ENCODE peak calls at places on chromosomes 13 and 19, in four cellular contexts. One of them, this sample, is unnamed.

GRCh38 chr13:73429691-73430090 is 370.9 kb downstream of the KLF5 start:
- DNase-seq in cerebellum: no peak
- DNase-seq in H54: no peak
- DNase-seq in iPS-NIHi11: no peak
- DNase-seq in this sample: no peak

GRCh38 chr19:1453525-1454371 is 3.8 kb downstream of the APC2 start:
- DNase-seq in cerebellum: no peak
- DNase-seq in H54: peak
- DNase-seq in iPS-NIHi11: no peak
- DNase-seq in this sample: no peak

GRCh38 chr13:24875566-24875965 is 111.6 kb downstream of the RNF17 start:
- DNase-seq in cerebellum: no peak
- DNase-seq in H54: no peak
- DNase-seq in iPS-NIHi11: no peak
- DNase-seq in this sample: no peak

GRCh38 chr19:48752511-48753365 is at the start of gene FUT1:
- DNase-seq in cerebellum: peak
- DNase-seq in H54: peak
- DNase-seq in iPS-NIHi11: peak
- DNase-seq in this sample: no peak

GRCh38 chr19:6528544-6529121 is 2.2 kb upstream of the TNFSF9 start:
- DNase-seq in cerebellum: peak
- DNase-seq in H54: no peak
- DNase-seq in iPS-NIHi11: peak
- DNase-seq in this sample: no peak

GRCh38 chr19:55255618-55256423 is 3.0 kb downstream of the PPP6R1 start:
- DNase-seq in cerebellum: no peak
- DNase-seq in H54: peak
- DNase-seq in iPS-NIHi11: no peak
- DNase-seq in this sample: no peak

GRCh38 chr13:76690611-76691010 is 195.6 kb downstream of the KCTD12 start:
- DNase-seq in cerebellum: no peak
- DNase-seq in H54: no peak
- DNase-seq in iPS-NIHi11: no peak
- DNase-seq in this sample: no peak

GRCh38 chr13:47454986-47455385 is 546.1 kb downstream of the SUCLA2 start:
- DNase-seq in cerebellum: no peak
- DNase-seq in H54: no peak
- DNase-seq in iPS-NIHi11: no peak
- DNase-seq in this sample: no peak

GRCh38 chr13:90623318-90624011 is 724.0 kb upstream of the MIR17HG start:
- DNase-seq in cerebellum: no peak
- DNase-seq in H54: no peak
- DNase-seq in iPS-NIHi11: no peak
- DNase-seq in this sample: no peak

GRCh38 chr19:44723952-44724319 is 24.6 kb upstream of the BCL3 start:
- DNase-seq in cerebellum: peak
- DNase-seq in H54: peak
- DNase-seq in iPS-NIHi11: peak
- DNase-seq in this sample: peak

GRCh38 chr13:23980160-23980551 is 82.9 kb upstream of the C1QTNF9B start:
- DNase-seq in cerebellum: peak
- DNase-seq in H54: peak
- DNase-seq in iPS-NIHi11: peak
- DNase-seq in this sample: no peak

GRCh38 chr19:52640916-52641315 is 2.8 kb upstream of the ZNF83 start:
- DNase-seq in cerebellum: no peak
- DNase-seq in H54: no peak
- DNase-seq in iPS-NIHi11: peak
- DNase-seq in this sample: no peak

GRCh38 chr19:9362905-9363304 is at the start of gene ZNF177:
- DNase-seq in cerebellum: no peak
- DNase-seq in H54: peak
- DNase-seq in iPS-NIHi11: no peak
- DNase-seq in this sample: no peak

GRCh38 chr19:10219678-10220077 is 11.5 kb downstream of the S1PR2 start:
- DNase-seq in cerebellum: no peak
- DNase-seq in H54: no peak
- DNase-seq in iPS-NIHi11: peak
- DNase-seq in this sample: no peak

GRCh38 chr19:40716031-40716654 is 543 bp downstream of the COQ8B start:
- DNase-seq in cerebellum: no peak
- DNase-seq in H54: peak
- DNase-seq in iPS-NIHi11: no peak
- DNase-seq in this sample: no peak

GRCh38 chr19:56261145-56261544 is 11.4 kb upstream of the EDDM13 start:
- DNase-seq in cerebellum: no peak
- DNase-seq in H54: no peak
- DNase-seq in iPS-NIHi11: no peak
- DNase-seq in this sample: no peak

GRCh38 chr19:36436531-36436930 is 18.1 kb upstream of the ZFP82 start:
- DNase-seq in cerebellum: no peak
- DNase-seq in H54: no peak
- DNase-seq in iPS-NIHi11: peak
- DNase-seq in this sample: no peak

GRCh38 chr19:33388231-33388816 is 14.8 kb downstream of the CEBPG start:
- DNase-seq in cerebellum: no peak
- DNase-seq in H54: no peak
- DNase-seq in iPS-NIHi11: no peak
- DNase-seq in this sample: no peak

GRCh38 chr13:78147905-78148304 is 229.3 kb upstream of the EDNRB start:
- DNase-seq in cerebellum: no peak
- DNase-seq in H54: no peak
- DNase-seq in iPS-NIHi11: no peak
- DNase-seq in this sample: no peak

GRCh38 chr13:30744056-30744684 is 8.8 kb downstream of the ALOX5AP start:
- DNase-seq in cerebellum: no peak
- DNase-seq in H54: peak
- DNase-seq in iPS-NIHi11: no peak
- DNase-seq in this sample: no peak

GRCh38 chr13:32425158-32425557 is 2.8 kb downstream of the N4BP2L1 start:
- DNase-seq in cerebellum: no peak
- DNase-seq in H54: no peak
- DNase-seq in iPS-NIHi11: no peak
- DNase-seq in this sample: no peak

GRCh38 chr19:49453757-49454248 is 778 bp downstream of the ALDH16A1 start:
- DNase-seq in cerebellum: no peak
- DNase-seq in H54: no peak
- DNase-seq in iPS-NIHi11: no peak
- DNase-seq in this sample: no peak

GRCh38 chr13:107834268-107834667 is 381.1 kb downstream of the LIG4 start:
- DNase-seq in cerebellum: no peak
- DNase-seq in H54: no peak
- DNase-seq in iPS-NIHi11: no peak
- DNase-seq in this sample: no peak

GRCh38 chr19:7522072-7522922 is at the start of gene MCOLN1:
- DNase-seq in cerebellum: peak
- DNase-seq in H54: peak
- DNase-seq in iPS-NIHi11: peak
- DNase-seq in this sample: peak

GRCh38 chr19:1164684-1165531 is 9.2 kb downstream of the SBNO2 start:
- DNase-seq in cerebellum: no peak
- DNase-seq in H54: no peak
- DNase-seq in iPS-NIHi11: peak
- DNase-seq in this sample: no peak

GRCh38 chr19:49347835-49348234 is 12.6 kb downstream of the CD37 start:
- DNase-seq in cerebellum: no peak
- DNase-seq in H54: peak
- DNase-seq in iPS-NIHi11: peak
- DNase-seq in this sample: peak

GRCh38 chr19:14059093-14059480 is 2.8 kb downstream of the PALM3 start:
- DNase-seq in cerebellum: no peak
- DNase-seq in H54: no peak
- DNase-seq in iPS-NIHi11: peak
- DNase-seq in this sample: no peak

GRCh38 chr19:1651061-1651547 is 1.3 kb downstream of the TCF3 start:
- DNase-seq in cerebellum: no peak
- DNase-seq in H54: no peak
- DNase-seq in iPS-NIHi11: peak
- DNase-seq in this sample: no peak